ENCODE peak calls at places on chromosomes 11 and 22, in eight cellular contexts. Y is astrocyte of the spinal cord, J is AG04450, R is PC-3, L is lower lobe of right lung, O is fibroblast of lung, Z is psoas muscle, G is IMR-90. W is an unnamed sample.

GRCh38 chr11:20634044-20634443 is 34.6 kb downstream of the SLC6A5 start:
- DNase-seq in L (no peak), R (peak; percentile 15), Z (no peak), J (no peak), O (no peak), Y (no peak), G (no peak), W (no peak)

GRCh38 chr11:92384316-92384715 is 159.7 kb downstream of the FAT3 start:
- DNase-seq in Z (no peak), L (no peak), R (peak; percentile 15), J (no peak), O (peak; percentile 62), G (peak; percentile 60), Y (peak; percentile 69), W (peak; percentile 78)

GRCh38 chr22:30943368-30943767 is 25.2 kb downstream of the MORC2 start:
- DNase-seq in G (no peak), O (no peak), J (no peak), R (no peak), Z (no peak), L (no peak), Y (no peak), W (no peak)

GRCh38 chr11:47433991-47434786 is 8.0 kb upstream of the PSMC3 start:
- DNase-seq in R (no peak), O (peak; percentile 54), L (no peak), Z (peak; percentile 66), G (peak; percentile 70), Y (peak; percentile 80), J (no peak), W (peak; percentile 87)

GRCh38 chr11:94537051-94537600 is 6.6 kb upstream of the FUT4 start:
- DNase-seq in O (peak; percentile 91), L (no peak), R (peak; percentile 67), J (peak; percentile 44), Y (peak; percentile 68), G (peak; percentile 77), Z (no peak), W (peak; percentile 76)

GRCh38 chr11:106420048-106420665 is 342.7 kb downstream of the AASDHPPT start:
- DNase-seq in O (no peak), Y (no peak), Z (no peak), R (no peak), L (no peak), G (no peak), J (no peak), W (peak; percentile 43)

GRCh38 chr11:96215094-96215782 is 127.8 kb downstream of the MAML2 start:
- DNase-seq in O (peak; percentile 81), Y (peak; percentile 70), R (peak; percentile 44), G (peak; percentile 76), J (no peak), L (no peak), Z (no peak), W (peak; percentile 80)

GRCh38 chr22:18148508-18148965 is 1.4 kb upstream of the USP18 start:
- DNase-seq in G (no peak), Z (no peak), R (no peak), Y (no peak), O (no peak), J (no peak), L (no peak), W (no peak)

GRCh38 chr11:110296226-110297081 is at the start of gene RDX:
- DNase-seq in R (peak; percentile 88), L (peak; percentile 88), Y (peak; percentile 82), J (peak; percentile 26), G (peak; percentile 63), O (peak; percentile 71), Z (peak; percentile 88), W (peak; percentile 65)

GRCh38 chr22:20552450-20552894 is 45.1 kb downstream of the MED15 start:
- DNase-seq in Y (no peak), J (no peak), O (peak; percentile 57), R (no peak), L (no peak), Z (peak; percentile 97), G (peak; percentile 42), W (peak; percentile 92)

GRCh38 chr11:84430661-84431060 is 1144.5 kb upstream of the CCDC90B start:
- DNase-seq in R (peak; percentile 27), O (no peak), L (no peak), Z (no peak), G (no peak), J (no peak), Y (no peak), W (no peak)

GRCh38 chr22:37676691-37677627 is 1.5 kb downstream of the LGALS1 start:
- DNase-seq in L (peak; percentile 88), Y (peak; percentile 99), J (peak; percentile 96), Z (peak; percentile 93), G (peak; percentile 98), R (peak; percentile 93), O (peak; percentile 97), W (peak; percentile 97)

GRCh38 chr11:9039194-9039593 is 35.4 kb upstream of the NRIP3 start:
- DNase-seq in G (peak; percentile 3), R (peak; percentile 75), L (no peak), J (no peak), O (no peak), Z (no peak), Y (peak; percentile 9), W (peak; percentile 21)

GRCh38 chr22:44752285-44753188 is at the start of gene ARHGAP8:
- DNase-seq in J (no peak), G (no peak), O (no peak), Z (no peak), R (peak; percentile 43), Y (no peak), L (peak; percentile 75), W (no peak)

GRCh38 chr11:59756845-59757244 is 1.7 kb downstream of the STX3 start:
- DNase-seq in Z (no peak), L (peak; percentile 53), R (peak; percentile 93), J (no peak), G (peak; percentile 15), Y (peak; percentile 5), O (no peak), W (peak; percentile 33)

GRCh38 chr11:9594267-9595046 is 21.0 kb downstream of the WEE1 start:
- DNase-seq in Y (no peak), Z (no peak), O (no peak), L (no peak), J (no peak), R (no peak), G (peak; percentile 35), W (no peak)

DNA sequence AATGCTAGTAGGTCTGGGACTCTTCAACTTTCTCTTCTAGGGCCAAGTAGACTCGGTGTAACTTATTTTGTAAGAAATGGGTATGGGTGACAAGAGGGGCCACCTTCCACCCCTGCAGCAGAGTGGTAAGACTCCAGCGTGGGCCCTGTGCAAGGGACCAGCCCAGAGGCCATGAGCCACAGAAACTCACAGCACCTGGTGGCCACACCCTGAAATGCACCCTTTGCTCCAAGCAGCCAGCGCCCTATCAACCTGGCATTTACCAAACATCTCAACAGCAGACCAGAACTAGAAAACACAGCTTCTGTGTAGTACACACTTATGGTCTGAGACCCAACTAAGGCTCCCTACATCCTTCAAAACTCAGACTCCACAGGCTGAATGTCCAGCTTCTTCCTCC is 5.7 kb downstream of the CDCA5 start:
- DNase-seq in O (peak; percentile 15), R (peak; percentile 69), Z (no peak), J (no peak), L (peak; percentile 74), G (peak; percentile 17), Y (peak; percentile 15), W (peak; percentile 35)
- TF ChIP-seq CTCF in O (peak; percentile 58), R (peak; percentile 77), Z (peak; percentile 40), J (peak; percentile 57), L (peak; percentile 59), G (peak; percentile 43), Y (peak; percentile 68), W (peak; percentile 59)

GRCh38 chr11:131372243-131372930 is 2.0 kb downstream of the NTM start:
- DNase-seq in Y (no peak), G (no peak), Z (no peak), R (no peak), L (no peak), O (no peak), J (no peak), W (no peak)

GRCh38 chr11:131373756-131374155 is 3.3 kb downstream of the NTM start:
- DNase-seq in Z (no peak), L (no peak), Y (no peak), G (no peak), J (no peak), O (no peak), R (no peak), W (no peak)

GRCh38 chr11:131371791-131372104 is 1.3 kb downstream of the NTM start:
- DNase-seq in Z (no peak), G (no peak), J (no peak), O (no peak), Y (no peak), L (no peak), R (no peak), W (no peak)

GRCh38 chr11:131375421-131375820 is 5.0 kb downstream of the NTM start:
- DNase-seq in L (no peak), G (no peak), Z (no peak), R (no peak), J (no peak), Y (no peak), O (no peak), W (no peak)

DNA sequence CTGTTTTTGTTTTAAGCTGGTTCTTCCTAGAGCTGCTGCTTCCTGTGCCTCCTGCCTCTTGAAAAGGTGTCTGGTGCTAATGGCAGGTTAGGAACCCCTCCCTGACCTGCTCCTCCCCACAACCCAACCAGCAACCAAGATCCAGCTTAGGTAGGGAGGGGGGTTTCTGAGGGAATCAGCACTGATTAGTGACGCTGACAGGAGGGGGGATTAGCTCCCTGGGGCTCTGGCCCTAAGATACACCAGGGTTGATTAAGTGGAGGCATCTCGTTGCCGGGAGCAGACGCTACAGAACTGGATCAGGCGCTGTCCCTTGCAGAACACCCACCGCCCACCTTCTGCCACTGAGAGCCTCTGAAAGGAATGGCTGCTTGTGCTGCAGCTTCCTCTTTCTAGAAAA is 2.9 kb downstream of the NTM start:
- DNase-seq in J (no peak), Z (no peak), G (no peak), Y (no peak), L (no peak), O (no peak), R (no peak), W (no peak)
- H3K4me3 ChIP-seq in J (no peak overlapping the region), Z (no peak overlapping the region), G (no peak overlapping the region), Y (no peak overlapping the region), L (no peak overlapping the region), O (no peak overlapping the region), R (no peak overlapping the region), W (no peak overlapping the region)

DNA sequence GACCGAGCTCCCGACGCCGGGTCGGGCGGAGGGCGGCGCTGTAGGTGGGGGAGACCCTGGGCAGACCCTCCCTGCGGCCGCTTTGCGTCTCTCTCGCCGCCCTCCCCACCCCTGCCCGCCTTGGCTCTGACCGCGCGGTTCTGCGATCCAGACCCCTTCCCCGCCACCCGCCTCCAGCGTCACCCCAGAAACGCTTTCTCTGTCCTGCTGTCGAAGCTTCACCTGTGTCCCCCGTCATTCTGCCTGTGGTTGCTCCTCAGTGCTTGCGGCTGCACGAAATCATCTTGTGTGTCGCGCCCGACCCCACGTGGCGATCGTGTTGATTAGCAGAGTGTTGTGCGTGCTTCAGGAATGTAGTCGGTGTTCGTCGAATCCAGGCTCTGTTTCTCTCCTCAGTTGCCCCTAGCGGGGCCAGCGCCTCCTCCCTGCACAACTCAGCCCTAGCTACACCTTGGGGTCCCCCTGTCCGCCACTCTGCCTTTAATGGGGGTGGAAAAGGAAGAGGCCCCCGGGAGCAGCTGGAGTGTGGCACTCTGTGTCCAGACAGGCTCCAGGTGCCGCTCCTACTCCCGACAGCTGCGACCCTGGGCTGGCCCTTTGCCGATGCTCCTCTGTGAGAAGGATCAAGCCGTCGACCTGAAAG is 851 bp downstream of the PTDSS2 start:
- DNase-seq in O (peak; percentile 61), G (peak; percentile 66), L (peak; percentile 82), R (peak; percentile 55), J (no peak), Z (peak; percentile 74), Y (peak; percentile 56), W (peak; percentile 56)
- TF ChIP-seq CTCF in O (no peak), G (peak; percentile 35), L (peak; percentile 29), R (peak; percentile 55), J (peak; percentile 6), Z (no peak), Y (peak; percentile 17), W (peak; percentile 8)

GRCh38 chr11:82995754-82996398 is 75.8 kb downstream of the RAB30 start:
- DNase-seq in R (no peak), G (no peak), Z (peak; percentile 70), Y (peak; percentile 49), O (peak; percentile 41), L (no peak), J (no peak), W (peak; percentile 53)
- H3K4me3 ChIP-seq in R (no peak overlapping the region), G (no peak overlapping the region), Z (peak overlapping the region; percentile 34), Y (no peak overlapping the region), O (no peak overlapping the region), L (no peak overlapping the region), J (no peak overlapping the region), W (no peak overlapping the region)

W was measured in fibroblast of mammary gland.